ENCODE peak calls at places on chromosomes 6 and 20, in seven cellular contexts. F is right atrium auricular region, B is endothelial cell of umbilical vein, S is left ventricle myocardium inferior, Q is colonic mucosa, G is Caco-2, C is endodermal cell. O is an unnamed sample.
A peak's percentile ranks its signal among the peaks of the same experiment; 100 is the strongest.

GRCh38 chr6:21078497-21078896 is 515.1 kb upstream of the SOX4 start:
- DNase-seq in G (no peak), F (no peak), B (no peak), C (peak; percentile 59), S (no peak), Q (no peak), O (no peak)

GRCh38 chr6:71194730-71195129 is 93.9 kb upstream of the OGFRL1 start:
- DNase-seq in G (no peak), B (no peak), S (no peak), F (no peak), C (no peak), Q (no peak), O (no peak)

GRCh38 chr6:108564178-108564577 is 3.5 kb downstream of the FOXO3 start:
- DNase-seq in G (no peak), F (no peak), C (no peak), Q (no peak), S (no peak), B (peak; percentile 48), O (no peak)

GRCh38 chr6:73579389-73579788 is 58.6 kb upstream of the EEF1A1 start:
- DNase-seq in S (no peak), B (no peak), F (no peak), Q (no peak), G (no peak), C (peak; percentile 71), O (no peak)

GRCh38 chr20:17972121-17972520 is 3.3 kb downstream of the MGME1 start:
- DNase-seq in C (no peak), F (no peak), G (no peak), Q (no peak), S (no peak), B (peak; percentile 40), O (no peak)

GRCh38 chr20:38599410-38599882 is 2.2 kb upstream of the ARHGAP40 start:
- DNase-seq in B (no peak), F (no peak), C (peak; percentile 82), S (peak; percentile 80), G (no peak), Q (no peak), O (no peak)

GRCh38 chr6:138321934-138322333 is 55.8 kb upstream of the SMIM28 start:
- DNase-seq in Q (no peak), S (no peak), B (no peak), F (no peak), G (no peak), C (no peak), O (no peak)

GRCh38 chr6:28531479-28532128 is 5.9 kb downstream of the GPX5 start:
- DNase-seq in S (no peak), G (no peak), Q (no peak), B (no peak), F (no peak), C (peak; percentile 71), O (no peak)

GRCh38 chr20:4728121-4728520 is 6.4 kb downstream of the PRND start:
- DNase-seq in G (no peak), Q (no peak), C (no peak), F (no peak), S (no peak), B (no peak), O (no peak)

GRCh38 chr20:51631011-51631950 is 88.8 kb upstream of the NFATC2 start:
- DNase-seq in C (peak; percentile 20), G (no peak), B (peak; percentile 100), S (peak; percentile 40), Q (peak; percentile 24), F (peak; percentile 85), O (no peak)

GRCh38 chr6:6970851-6971250 is 136.9 kb upstream of the RREB1 start:
- DNase-seq in Q (no peak), F (no peak), S (no peak), G (no peak), C (no peak), B (no peak), O (no peak)

GRCh38 chr6:684831-685636 is 7.9 kb downstream of the EXOC2 start:
- DNase-seq in G (no peak), B (peak; percentile 40), S (no peak), C (no peak), Q (no peak), F (no peak), O (no peak)

GRCh38 chr6:30493643-30494250 is 4.4 kb downstream of the HLA-E start:
- DNase-seq in S (no peak), Q (no peak), C (peak; percentile 84), G (no peak), B (peak; percentile 15), F (no peak), O (no peak)

GRCh38 chr6:152423216-152424103 is 213.7 kb downstream of the SYNE1 start:
- DNase-seq in C (no peak), S (no peak), Q (no peak), F (no peak), G (no peak), B (no peak), O (no peak)

GRCh38 chr6:83878902-83879644 is 19.6 kb downstream of the CYB5R4 start:
- DNase-seq in Q (no peak), G (no peak), B (no peak), C (no peak), S (no peak), F (no peak), O (no peak)

GRCh38 chr6:4664117-4664626 is 112.0 kb upstream of the CDYL start:
- DNase-seq in S (peak; percentile 71), Q (peak; percentile 56), G (no peak), B (no peak), C (no peak), F (peak; percentile 92), O (peak; percentile 11)

GRCh38 chr6:14775528-14775927 is 470.3 kb upstream of the JARID2 start:
- DNase-seq in B (no peak), F (no peak), C (no peak), G (no peak), S (no peak), Q (no peak), O (no peak)

GRCh38 chr6:142693446-142693845 is 251.5 kb downstream of the HIVEP2 start:
- DNase-seq in Q (no peak), C (no peak), S (no peak), G (no peak), B (peak; percentile 81), F (no peak), O (no peak)
- TF ChIP-seq CTCF in Q (no peak), C (no peak), S (no peak), G (no peak), B (no peak), F (no peak), O (no peak)

DNA sequence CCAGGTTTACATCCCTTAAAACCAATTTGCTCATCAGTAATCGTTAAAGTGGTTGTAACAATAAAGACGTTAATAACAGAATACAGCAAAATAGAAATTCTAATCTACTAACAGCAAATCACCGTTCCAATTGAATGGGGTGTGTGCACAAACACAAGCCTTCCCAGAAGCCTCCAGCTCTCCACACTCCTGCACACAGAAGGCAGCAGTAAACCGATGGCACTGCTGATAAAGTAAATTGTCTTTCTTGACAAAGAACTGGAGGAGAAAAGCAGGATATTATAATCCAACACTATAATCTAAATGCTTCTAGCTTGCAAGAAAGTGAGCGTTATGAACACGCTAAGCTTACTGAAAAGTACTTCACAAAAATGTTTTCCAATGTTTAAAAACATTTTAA is 7.0 kb downstream of the ZNF217 start:
- DNase-seq in S (no peak), Q (no peak), B (no peak), G (no peak), C (no peak), F (no peak), O (no peak)
- H3K4me3 ChIP-seq in S (no peak overlapping the region), Q (no peak overlapping the region), B (no peak overlapping the region), G (no peak overlapping the region), C (peak overlapping the region; percentile 51), F (no peak overlapping the region), O (no peak overlapping the region)

GRCh38 chr6:107061125-107062020 is 33.4 kb downstream of the MTRES1 start:
- DNase-seq in G (no peak), S (no peak), F (no peak), B (no peak), C (peak; percentile 98), Q (no peak), O (no peak)
- H3K9me3 ChIP-seq in G (no peaks in the 10 kb centered on the region), S (no peaks in the 10 kb centered on the region), F (no peaks in the 10 kb centered on the region), B (no peaks in the 10 kb centered on the region), C (no peaks in the 10 kb centered on the region), Q (no peaks in the 10 kb centered on the region), O (no peaks in the 10 kb centered on the region)

DNA sequence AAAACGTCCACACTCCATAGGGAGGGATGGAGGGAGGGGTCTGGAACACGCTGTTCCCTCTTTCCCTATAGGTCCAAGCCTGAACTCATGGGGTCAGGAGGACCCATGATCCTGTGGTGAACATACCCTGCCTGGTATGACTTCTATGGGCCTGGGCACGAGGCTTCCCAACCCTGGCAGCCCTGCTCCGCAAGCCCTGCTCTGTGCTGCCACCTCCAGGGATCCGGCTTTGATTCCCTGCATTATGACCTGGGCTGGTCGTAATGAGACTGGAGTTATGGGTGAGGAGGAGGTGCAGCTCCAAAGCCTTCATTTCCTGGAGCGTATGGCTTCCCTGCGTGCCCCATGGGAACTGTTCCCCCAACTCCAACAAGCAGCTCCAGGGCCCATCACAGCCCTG is 54.9 kb downstream of the CDH22 start:
- DNase-seq in S (no peak), G (peak; percentile 52), F (no peak), C (peak; percentile 83), Q (peak; percentile 29), B (no peak), O (no peak)
- TF ChIP-seq CTCF in S (peak; percentile 46), G (peak; percentile 35), F (no peak), C (peak; percentile 71), Q (no peak), B (no peak), O (no peak)

GRCh38 chr20:11686195-11686594 is 231.5 kb upstream of the BTBD3 start:
- DNase-seq in G (no peak), S (no peak), Q (no peak), B (no peak), C (no peak), F (no peak), O (no peak)
- H3K4me3 ChIP-seq in G (no peak overlapping the region), S (no peak overlapping the region), Q (no peak overlapping the region), B (no peak overlapping the region), C (no peak overlapping the region), F (no peak overlapping the region), O (no peak overlapping the region)

DNA sequence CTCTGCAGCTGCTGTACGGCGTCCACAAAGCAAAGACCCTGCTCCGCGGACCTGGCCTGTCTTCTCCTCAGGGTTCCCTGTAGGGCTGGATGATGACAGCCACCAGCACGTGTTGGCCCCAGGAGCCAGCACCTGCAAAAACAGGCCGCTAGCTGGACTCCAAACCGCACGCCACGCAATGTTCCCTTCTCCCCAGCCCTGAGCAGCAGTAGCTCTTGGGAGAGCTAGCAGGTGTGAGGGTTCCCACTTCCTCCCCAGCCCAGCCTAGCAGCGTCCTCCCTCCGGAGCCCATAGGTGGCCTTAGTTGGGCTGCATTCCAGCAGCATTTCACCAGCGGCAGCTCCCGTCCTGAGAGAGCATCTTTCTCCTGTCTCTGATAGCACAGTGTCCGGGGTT is 42.3 kb downstream of the DACT2 start:
- DNase-seq in G (no peak), C (no peak), F (no peak), S (no peak), Q (no peak), B (no peak), O (no peak)
- H3K9me3 ChIP-seq in G (no peaks in the 10 kb centered on the region), C (no peaks in the 10 kb centered on the region), F (no peaks in the 10 kb centered on the region), S (no peaks in the 10 kb centered on the region), Q (no peaks in the 10 kb centered on the region), B (no peaks in the 10 kb centered on the region), O (no peaks in the 10 kb centered on the region)

GRCh38 chr6:87277123-87277522 is 45.3 kb upstream of the SMIM8 start:
- DNase-seq in B (peak; percentile 23), S (no peak), G (peak; percentile 12), C (no peak), F (no peak), Q (no peak), O (no peak)
- TF ChIP-seq CTCF in B (peak; percentile 13), S (peak; percentile 29), G (no peak), C (peak; percentile 42), F (no peak), Q (no peak), O (no peak)

O was measured in CD8-positive, alpha-beta T cell.